ENCODE peak calls at places on chromosomes 2 and 18, in ten cellular contexts. E is AG04449; G is NCI-H1694 treated with DMSO at 0.1 percent for 48 hours; M is effector memory CD8-positive, alpha-beta T cell; P is T-helper 2 cell; N is HEK293T; T is glutamatergic neuron; C is LHCN-M2; H is left colon; O is HCEC 1CT. Z is an unnamed sample.

GRCh38 chr2:199336546-199336945 is 121.2 kb downstream of the SATB2 start:
- DNase-seq in E (no peak), G (no peak), M (no peak), P (no peak), N (no peak), T (no peak), C (peak; percentile 39), H (no peak), O (peak; percentile 46), Z (no peak)

GRCh38 chr2:48328972-48329723 is 200.8 kb upstream of the STON1 start:
- DNase-seq in E (no peak), G (no peak), M (no peak), P (no peak), N (no peak), T (no peak), C (no peak), H (no peak), O (no peak), Z (no peak)

GRCh38 chr2:114614599-114614998 is 172.2 kb downstream of the DPP10 start:
- DNase-seq in E (no peak), G (no peak), M (no peak), P (no peak), N (no peak), T (no peak), C (no peak), H (no peak), O (no peak), Z (no peak)

GRCh38 chr2:48510329-48510728 is 19.6 kb upstream of the STON1 start:
- DNase-seq in E (peak; percentile 21), G (no peak), M (no peak), P (no peak), N (no peak), T (no peak), C (peak; percentile 62), H (no peak), O (peak; percentile 67), Z (no peak)

GRCh38 chr2:106869512-106870276 is 16.3 kb downstream of the ST6GAL2 start:
- DNase-seq in E (no peak), G (no peak), M (no peak), P (no peak), N (no peak), T (no peak), C (no peak), H (no peak), O (no peak), Z (no peak)

GRCh38 chr2:96321230-96322103 is 3.6 kb upstream of the ITPRIPL1 start:
- DNase-seq in E (no peak), G (no peak), M (peak; percentile 77), P (peak; percentile 95), N (peak; percentile 36), T (peak; percentile 58), C (peak; percentile 27), H (peak; percentile 69), O (no peak), Z (peak; percentile 60)

GRCh38 chr2:238873401-238873801 is 25.5 kb downstream of the TWIST2 start:
- DNase-seq in E (no peak), G (no peak), M (no peak), P (no peak), N (no peak), T (no peak), C (no peak), H (no peak), O (no peak), Z (no peak)

GRCh38 chr2:27932396-27932795 is 41.9 kb downstream of the BABAM2 start:
- DNase-seq in E (no peak), G (no peak), M (no peak), P (no peak), N (no peak), T (no peak), C (peak; percentile 53), H (no peak), O (peak; percentile 59), Z (no peak)

GRCh38 chr2:181978351-181979150 is 7.1 kb upstream of the PPP1R1C start:
- DNase-seq in E (no peak), G (no peak), M (no peak), P (no peak), N (no peak), T (no peak), C (peak; percentile 32), H (no peak), O (peak; percentile 51), Z (no peak)

GRCh38 chr18:13809025-13809384 is 14.9 kb upstream of the MC5R start:
- DNase-seq in E (no peak), G (no peak), M (no peak), P (no peak), N (no peak), T (no peak), C (no peak), H (peak; percentile 67), O (no peak), Z (no peak)

GRCh38 chr2:238093181-238094140 is 6.7 kb upstream of the ESPNL start:
- DNase-seq in E (no peak), G (no peak), M (no peak), P (no peak), N (peak; percentile 4), T (no peak), C (no peak), H (no peak), O (no peak), Z (no peak)

GRCh38 chr18:6627621-6628020 is 101.9 kb upstream of the ARHGAP28 start:
- DNase-seq in E (no peak), G (no peak), M (no peak), P (no peak), N (no peak), T (no peak), C (peak; percentile 82), H (no peak), O (peak; percentile 50), Z (no peak)

GRCh38 chr2:9234680-9235387 is 28.2 kb downstream of the ASAP2 start:
- DNase-seq in E (peak; percentile 42), G (no peak), M (no peak), P (no peak), N (no peak), T (no peak), C (peak; percentile 96), H (no peak), O (peak; percentile 91), Z (no peak)